ENCODE peak calls at places on chromosomes 6 and 20, in four cellular contexts. One of them, this sample, is unnamed.

GRCh38 chr20:51014797-51015722 is 7.8 kb downstream of the KCNG1 start:
- DNase-seq in K562: peak; percentile 68
- DNase-seq in HepG2: peak; percentile 47
- DNase-seq in GM12878: no peak
- DNase-seq in this sample: peak; percentile 93

GRCh38 chr6:35601331-35602132 is 87.2 kb downstream of the FKBP5 start:
- DNase-seq in K562: no peak
- DNase-seq in HepG2: peak; percentile 63
- DNase-seq in GM12878: no peak
- DNase-seq in this sample: peak; percentile 9

GRCh38 chr6:157669747-157670216 is 153.3 kb upstream of the SNX9 start:
- DNase-seq in K562: no peak
- DNase-seq in HepG2: peak; percentile 28
- DNase-seq in GM12878: no peak
- DNase-seq in this sample: peak; percentile 70

GRCh38 chr6:22298393-22299010 is 1.7 kb upstream of the PRL start:
- DNase-seq in K562: no peak
- DNase-seq in HepG2: no peak
- DNase-seq in GM12878: no peak
- DNase-seq in this sample: no peak

GRCh38 chr20:22404609-22405170 is 179.7 kb downstream of the FOXA2 start:
- DNase-seq in K562: no peak
- DNase-seq in HepG2: no peak
- DNase-seq in GM12878: no peak
- DNase-seq in this sample: no peak

GRCh38 chr6:41548098-41548840 is 2.1 kb downstream of the FOXP4 start:
- DNase-seq in K562: no peak
- DNase-seq in HepG2: no peak
- DNase-seq in GM12878: no peak
- DNase-seq in this sample: no peak

GRCh38 chr6:13554929-13555333 is 19.5 kb upstream of the SIRT5 start:
- DNase-seq in K562: no peak
- DNase-seq in HepG2: no peak
- DNase-seq in GM12878: no peak
- DNase-seq in this sample: no peak

GRCh38 chr6:6856538-6857523 is 250.9 kb upstream of the RREB1 start:
- DNase-seq in K562: no peak
- DNase-seq in HepG2: no peak
- DNase-seq in GM12878: peak; percentile 71
- DNase-seq in this sample: peak; percentile 55

GRCh38 chr20:17026346-17026745 is 200.5 kb upstream of the PCSK2 start:
- DNase-seq in K562: no peak
- DNase-seq in HepG2: no peak
- DNase-seq in GM12878: no peak
- DNase-seq in this sample: no peak

GRCh38 chr20:62119591-62120364 is 2.5 kb upstream of the LSM14B start:
- DNase-seq in K562: no peak
- DNase-seq in HepG2: peak; percentile 84
- DNase-seq in GM12878: no peak
- DNase-seq in this sample: no peak

GRCh38 chr6:139858444-139858843 is 484.0 kb upstream of the CITED2 start:
- DNase-seq in K562: no peak
- DNase-seq in HepG2: no peak
- DNase-seq in GM12878: no peak
- DNase-seq in this sample: no peak

GRCh38 chr20:25222461-25223178 is 25.3 kb upstream of the PYGB start:
- DNase-seq in K562: peak; percentile 27
- DNase-seq in HepG2: no peak
- DNase-seq in GM12878: no peak
- DNase-seq in this sample: no peak

GRCh38 chr6:109187399-109188114 is 92.2 kb downstream of the CEP57L1 start:
- DNase-seq in K562: peak; percentile 71
- DNase-seq in HepG2: peak; percentile 25
- DNase-seq in GM12878: no peak
- DNase-seq in this sample: peak; percentile 78

GRCh38 chr6:130932438-130932837 is 105.2 kb downstream of the SMLR1 start:
- DNase-seq in K562: no peak
- DNase-seq in HepG2: no peak
- DNase-seq in GM12878: no peak
- DNase-seq in this sample: no peak

GRCh38 chr20:41145821-41146620 is 8.7 kb downstream of the PLCG1 start:
- DNase-seq in K562: no peak
- DNase-seq in HepG2: no peak
- DNase-seq in GM12878: no peak
- DNase-seq in this sample: no peak

GRCh38 chr20:53072923-53073579 is 100.9 kb downstream of the TSHZ2 start:
- DNase-seq in K562: no peak
- DNase-seq in HepG2: no peak
- DNase-seq in GM12878: no peak
- DNase-seq in this sample: no peak

GRCh38 chr20:53077373-53078205 is 105.4 kb downstream of the TSHZ2 start:
- DNase-seq in K562: no peak
- DNase-seq in HepG2: peak; percentile 94
- DNase-seq in GM12878: no peak
- DNase-seq in this sample: no peak

GRCh38 chr20:53071833-53072232 is 99.7 kb downstream of the TSHZ2 start:
- DNase-seq in K562: no peak
- DNase-seq in HepG2: no peak
- DNase-seq in GM12878: no peak
- DNase-seq in this sample: no peak

GRCh38 chr20:53070714-53071392 is 98.7 kb downstream of the TSHZ2 start:
- DNase-seq in K562: no peak
- DNase-seq in HepG2: peak; percentile 28
- DNase-seq in GM12878: no peak
- DNase-seq in this sample: no peak

DNA sequence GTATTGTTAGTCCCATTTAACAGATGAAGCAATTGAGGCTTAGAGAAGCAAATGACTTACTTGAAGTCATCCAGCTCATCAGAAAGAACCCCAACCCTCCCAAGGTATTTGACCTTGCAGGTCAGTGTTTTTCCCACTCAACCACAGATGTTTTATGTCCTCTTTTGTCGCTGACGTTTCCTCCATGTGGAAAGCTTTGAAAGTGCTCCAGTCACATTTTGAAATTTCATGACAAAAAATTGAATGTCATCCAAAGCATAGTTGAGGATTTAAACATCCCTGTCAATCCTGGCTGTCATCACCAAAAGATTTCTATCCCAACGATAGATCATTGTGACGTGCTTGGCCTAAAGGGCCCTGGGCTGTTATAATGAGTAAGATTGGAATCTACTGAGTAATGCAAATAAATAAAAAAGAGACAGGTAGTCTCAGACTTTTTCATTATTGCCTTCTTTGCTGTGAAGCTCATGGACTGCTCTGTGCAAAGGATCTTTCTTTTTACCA is 102.7 kb downstream of the TSHZ2 start:
- DNase-seq in K562: no peak
- DNase-seq in HepG2: no peak
- DNase-seq in GM12878: no peak
- DNase-seq in this sample: no peak
- TF ChIP-seq GABPA in K562: no peak
- TF ChIP-seq GABPA in HepG2: no peak
- TF ChIP-seq GABPA in GM12878: no peak
- TF ChIP-seq GABPA in this sample: no peak

DNA sequence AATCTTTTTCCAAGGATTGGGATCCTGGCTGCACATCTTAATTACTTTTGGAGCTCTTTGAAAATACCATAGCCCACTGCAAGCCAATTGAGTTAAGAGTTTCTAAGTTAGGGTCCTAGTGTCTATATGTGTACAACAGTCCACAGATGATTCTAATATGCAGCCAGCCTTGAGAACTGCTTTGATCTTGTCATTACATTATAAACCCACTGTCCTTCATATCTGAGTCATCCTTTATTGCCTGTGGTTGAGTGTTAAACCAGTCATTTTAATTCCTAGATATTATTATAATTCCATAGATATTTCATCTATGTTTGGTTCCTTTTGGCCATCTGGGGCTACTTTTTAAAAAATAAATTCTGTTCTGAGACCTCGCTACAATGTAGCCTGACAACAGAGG is 24.1 kb downstream of the MCM8 start:
- DNase-seq in K562: no peak
- DNase-seq in HepG2: no peak
- DNase-seq in GM12878: no peak
- DNase-seq in this sample: no peak
- TF ChIP-seq CREB1 in K562: no peak
- TF ChIP-seq CREB1 in HepG2: no peak
- TF ChIP-seq CREB1 in GM12878: no peak
- TF ChIP-seq CREB1 in this sample: no peak

GRCh38 chr6:126876446-126876845 is 242.0 kb upstream of the RSPO3 start:
- DNase-seq in K562: no peak
- DNase-seq in HepG2: no peak
- DNase-seq in GM12878: no peak
- DNase-seq in this sample: no peak

GRCh38 chr6:126886106-126886505 is 232.4 kb upstream of the RSPO3 start:
- DNase-seq in K562: no peak
- DNase-seq in HepG2: no peak
- DNase-seq in GM12878: no peak
- DNase-seq in this sample: no peak

GRCh38 chr6:126880926-126881325 is 237.5 kb upstream of the RSPO3 start:
- DNase-seq in K562: no peak
- DNase-seq in HepG2: no peak
- DNase-seq in GM12878: no peak
- DNase-seq in this sample: no peak
- TF ChIP-seq GABPA in K562: no peak
- TF ChIP-seq GABPA in HepG2: no peak
- TF ChIP-seq GABPA in GM12878: no peak
- TF ChIP-seq GABPA in this sample: no peak

GRCh38 chr20:5170341-5170740 is 43.5 kb downstream of the CDS2 start:
- DNase-seq in K562: no peak
- DNase-seq in HepG2: no peak
- DNase-seq in GM12878: no peak
- DNase-seq in this sample: no peak

GRCh38 chr20:5172903-5173463 is 46.2 kb downstream of the CDS2 start:
- DNase-seq in K562: no peak
- DNase-seq in HepG2: peak; percentile 80
- DNase-seq in GM12878: no peak
- DNase-seq in this sample: no peak

GRCh38 chr20:5172167-5172586 is 45.4 kb downstream of the CDS2 start:
- DNase-seq in K562: no peak
- DNase-seq in HepG2: no peak
- DNase-seq in GM12878: peak; percentile 53
- DNase-seq in this sample: no peak

GRCh38 chr20:5171074-5171789 is 44.4 kb downstream of the CDS2 start:
- DNase-seq in K562: no peak
- DNase-seq in HepG2: no peak
- DNase-seq in GM12878: no peak
- DNase-seq in this sample: no peak

GRCh38 chr20:5171790-5172164 is 45.0 kb downstream of the CDS2 start:
- DNase-seq in K562: no peak
- DNase-seq in HepG2: no peak
- DNase-seq in GM12878: no peak
- DNase-seq in this sample: no peak
- TF ChIP-seq CREB1 in K562: no peak
- TF ChIP-seq CREB1 in HepG2: no peak
- TF ChIP-seq CREB1 in GM12878: no peak
- TF ChIP-seq CREB1 in this sample: no peak

GRCh38 chr20:46202758-46203509 is 84.8 kb downstream of the CD40 start:
- DNase-seq in K562: no peak
- DNase-seq in HepG2: no peak
- DNase-seq in GM12878: no peak
- DNase-seq in this sample: no peak

GRCh38 chr20:46200582-46201570 is 82.8 kb downstream of the CD40 start:
- DNase-seq in K562: no peak
- DNase-seq in HepG2: no peak
- DNase-seq in GM12878: no peak
- DNase-seq in this sample: no peak

GRCh38 chr20:46195264-46196038 is 77.3 kb downstream of the CD40 start:
- DNase-seq in K562: no peak
- DNase-seq in HepG2: no peak
- DNase-seq in GM12878: no peak
- DNase-seq in this sample: no peak

GRCh38 chr20:46196990-46197389 is 78.9 kb downstream of the CD40 start:
- DNase-seq in K562: no peak
- DNase-seq in HepG2: no peak
- DNase-seq in GM12878: no peak
- DNase-seq in this sample: no peak

DNA sequence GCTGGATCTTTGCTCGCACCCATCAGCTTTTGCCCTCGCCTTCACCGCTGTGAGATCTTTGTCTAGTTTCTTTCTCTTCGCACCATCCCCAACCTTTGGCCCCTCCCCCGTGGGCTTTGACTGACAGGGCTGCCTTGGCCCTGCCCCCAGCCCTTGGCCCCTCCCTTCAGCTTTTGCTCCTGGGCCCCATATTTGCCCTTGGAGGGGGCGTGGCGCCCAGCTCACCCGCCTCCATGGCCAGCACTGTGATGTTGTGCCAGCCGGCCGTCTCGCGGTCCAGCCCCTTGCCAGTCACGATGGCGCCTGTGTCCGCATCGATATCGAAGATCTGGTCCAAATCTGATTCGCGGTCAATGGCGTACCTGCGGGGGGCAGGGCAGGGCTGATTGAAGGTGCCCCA is 81.1 kb downstream of the CD40 start:
- DNase-seq in K562: peak; percentile 82
- DNase-seq in HepG2: no peak
- DNase-seq in GM12878: no peak
- DNase-seq in this sample: peak; percentile 95
- TF ChIP-seq GABPA in K562: no peak
- TF ChIP-seq GABPA in HepG2: no peak
- TF ChIP-seq GABPA in GM12878: no peak
- TF ChIP-seq GABPA in this sample: no peak

DNA sequence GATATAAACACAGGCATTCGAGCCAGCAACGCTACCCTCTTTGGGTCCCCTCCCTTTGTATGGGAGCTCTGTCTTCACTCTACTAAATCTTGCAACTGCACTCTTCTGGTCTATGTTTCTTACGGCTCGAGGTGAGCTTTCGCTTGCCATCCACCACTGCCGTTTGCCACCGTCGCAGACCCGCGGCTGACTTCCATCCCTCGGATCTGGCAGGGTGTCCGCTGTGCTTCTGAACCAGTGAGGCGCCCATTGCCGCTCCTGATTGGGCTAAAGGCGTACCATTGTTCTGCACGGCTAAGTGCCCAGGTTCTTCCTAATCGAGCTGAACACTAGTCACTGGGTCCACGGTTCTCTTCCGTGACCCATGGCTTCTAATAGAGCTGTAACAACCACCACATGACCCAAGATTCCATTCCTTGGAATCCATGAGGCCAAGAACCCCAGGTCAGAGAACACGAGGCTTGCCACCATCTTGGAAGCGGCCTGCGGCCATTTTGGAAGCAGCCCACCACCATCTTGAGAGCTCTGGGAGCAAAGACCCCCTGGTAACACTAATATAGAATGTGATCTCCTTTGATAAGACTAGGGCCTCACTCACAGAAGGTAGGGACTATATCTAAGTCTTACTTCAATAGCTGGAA is 973 bp downstream of the UBD start:
- DNase-seq in K562: no peak
- DNase-seq in HepG2: no peak
- DNase-seq in GM12878: no peak
- DNase-seq in this sample: no peak
- TF ChIP-seq CREB1 in K562: no peak
- TF ChIP-seq CREB1 in HepG2: no peak
- TF ChIP-seq CREB1 in GM12878: no peak
- TF ChIP-seq CREB1 in this sample: no peak